ENCODE peak calls at places on chromosome 19, in four cellular contexts. J, W, R and N are unnamed samples.

GRCh38 chr19:9431475-9431874 is 3.9 kb downstream of the ZNF266 start:
- DNase-seq in J (peak), W (peak), R (peak), N (peak)

GRCh38 chr19:45613926-45614725 is 12.1 kb upstream of the GPR4 start:
- DNase-seq in J (peak), W (no peak), R (no peak), N (no peak)

GRCh38 chr19:56983804-56984203 is 136.0 kb upstream of the USP29 start:
- DNase-seq in J (no peak), W (no peak), R (no peak), N (no peak)

GRCh38 chr19:18659281-18660050 is 22.6 kb downstream of the KLHL26 start:
- DNase-seq in J (no peak), W (no peak), R (no peak), N (no peak)

GRCh38 chr19:18677156-18677555 is 6.3 kb upstream of the CRTC1 start:
- DNase-seq in J (no peak), W (no peak), R (no peak), N (no peak)

GRCh38 chr19:51027126-51027806 is 850 bp upstream of the KLK11 start:
- DNase-seq in J (no peak), W (no peak), R (no peak), N (no peak)

GRCh38 chr19:13428352-13428751 is 77.9 kb downstream of the CACNA1A start:
- DNase-seq in J (peak), W (peak), R (no peak), N (peak)

GRCh38 chr19:46728693-46729339 is 11.9 kb upstream of the PRKD2 start:
- DNase-seq in J (peak), W (peak), R (peak), N (peak)

GRCh38 chr19:18007939-18008673 is at the start of gene ARRDC2:
- DNase-seq in J (peak), W (peak), R (peak), N (peak)

GRCh38 chr19:34888091-34888490 is 38.6 kb upstream of the ZNF30 start:
- DNase-seq in J (no peak), W (no peak), R (no peak), N (no peak)

GRCh38 chr19:29678484-29679106 is 13.3 kb downstream of the PLEKHF1 start:
- DNase-seq in J (no peak), W (no peak), R (no peak), N (no peak)

GRCh38 chr19:19021115-19021514 is 12.2 kb downstream of the SUGP2 start:
- DNase-seq in J (peak), W (no peak), R (no peak), N (no peak)

GRCh38 chr19:18280247-18281081 is 958 bp downstream of the JUND start:
- DNase-seq in J (peak), W (peak), R (no peak), N (peak)

GRCh38 chr19:13782537-13782936 is 8.3 kb downstream of the C19orf53 start:
- DNase-seq in J (no peak), W (no peak), R (no peak), N (no peak)

GRCh38 chr19:629961-630714 is 3.2 kb downstream of the POLRMT start:
- DNase-seq in J (no peak), W (no peak), R (no peak), N (no peak)

GRCh38 chr19:634975-635652 is 1.8 kb upstream of the POLRMT start:
- DNase-seq in J (no peak), W (no peak), R (no peak), N (no peak)

GRCh38 chr19:633068-633785 is at the start of gene POLRMT:
- DNase-seq in J (peak), W (peak), R (peak), N (peak)

GRCh38 chr19:633786-634639 is 676 bp upstream of the POLRMT start:
- DNase-seq in J (peak), W (no peak), R (no peak), N (no peak)

GRCh38 chr19:632228-633067 is 889 bp downstream of the POLRMT start:
- DNase-seq in J (peak), W (peak), R (peak), N (peak)
- H3K14ac ChIP-seq in J (peak), W (no peak), R (peak), N (no peak)

GRCh38 chr19:36114763-36115452 is at the start of gene POLR2I:
- DNase-seq in J (peak), W (peak), R (peak), N (peak)
- H3K23ac ChIP-seq in J (peak), W (no peak), R (peak), N (no peak)

DNA sequence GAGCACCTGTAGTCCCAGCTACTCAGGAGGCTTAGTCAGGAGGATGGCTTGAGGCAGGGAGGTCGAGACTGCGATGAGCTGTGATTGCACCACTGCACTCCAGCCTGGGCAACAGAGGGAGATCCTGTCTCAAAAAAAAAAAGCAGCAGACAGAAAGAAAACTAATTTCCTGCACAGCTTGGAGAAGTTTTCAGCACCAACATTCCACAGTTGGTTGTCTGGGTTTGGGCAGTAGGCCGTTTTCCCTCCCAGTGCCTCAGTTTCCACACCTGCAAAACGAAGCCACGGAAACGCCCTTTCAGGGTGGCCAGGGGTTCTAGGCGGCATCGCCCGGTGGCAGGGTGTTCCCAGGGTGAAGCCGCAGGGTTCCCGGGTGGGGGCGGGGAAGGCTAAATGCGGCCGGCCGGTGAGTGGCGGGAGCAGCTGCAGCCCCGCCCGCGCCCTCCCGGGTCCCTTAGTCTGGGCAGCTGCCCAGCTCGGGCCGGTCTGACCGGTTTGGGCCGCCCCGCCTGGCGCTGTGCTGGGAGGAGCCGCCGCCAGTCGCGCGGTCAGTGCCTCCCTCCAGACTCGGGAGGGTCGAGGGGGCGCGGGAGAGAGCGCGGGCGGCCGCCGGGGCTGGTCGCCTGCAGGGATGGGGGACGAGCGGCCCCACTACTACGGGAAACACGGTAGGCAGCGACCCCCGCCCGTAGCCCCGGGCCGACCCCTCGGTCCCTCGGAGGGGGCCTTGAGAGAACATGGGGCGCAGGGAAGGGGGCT is at the start of gene SLC44A2:
- DNase-seq in J (peak), W (peak), R (peak), N (peak)
- H3K14ac ChIP-seq in J (peak), W (peak), R (peak), N (peak)

DNA sequence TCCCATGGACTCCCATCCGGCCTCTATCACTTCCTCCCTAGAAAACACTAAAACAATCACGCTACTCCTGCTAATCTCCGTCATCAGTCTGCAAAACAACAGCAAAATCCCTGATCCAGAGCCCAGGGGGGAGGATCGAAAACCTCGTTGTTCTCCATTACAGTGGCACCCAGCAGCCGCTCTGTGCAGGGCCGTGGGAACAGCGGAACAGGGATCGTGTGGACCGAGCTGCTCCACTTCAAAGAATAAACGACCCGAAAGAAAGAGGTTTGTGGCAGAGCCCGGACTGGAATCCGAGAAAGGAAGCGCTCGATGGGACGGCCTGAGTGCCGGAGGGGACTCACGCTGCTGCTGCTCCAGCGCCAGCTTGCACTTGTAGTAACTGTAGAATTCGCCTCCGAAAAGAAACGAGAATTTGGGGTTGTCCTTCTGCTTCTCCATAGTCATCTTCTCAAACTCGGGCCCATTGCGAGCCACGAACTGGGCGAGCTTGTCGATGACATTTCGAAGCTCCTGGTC is 652 bp downstream of the CHERP start:
- DNase-seq in J (peak), W (no peak), R (no peak), N (no peak)
- H3K23ac ChIP-seq in J (peak), W (no peak), R (no peak), N (no peak)

DNA sequence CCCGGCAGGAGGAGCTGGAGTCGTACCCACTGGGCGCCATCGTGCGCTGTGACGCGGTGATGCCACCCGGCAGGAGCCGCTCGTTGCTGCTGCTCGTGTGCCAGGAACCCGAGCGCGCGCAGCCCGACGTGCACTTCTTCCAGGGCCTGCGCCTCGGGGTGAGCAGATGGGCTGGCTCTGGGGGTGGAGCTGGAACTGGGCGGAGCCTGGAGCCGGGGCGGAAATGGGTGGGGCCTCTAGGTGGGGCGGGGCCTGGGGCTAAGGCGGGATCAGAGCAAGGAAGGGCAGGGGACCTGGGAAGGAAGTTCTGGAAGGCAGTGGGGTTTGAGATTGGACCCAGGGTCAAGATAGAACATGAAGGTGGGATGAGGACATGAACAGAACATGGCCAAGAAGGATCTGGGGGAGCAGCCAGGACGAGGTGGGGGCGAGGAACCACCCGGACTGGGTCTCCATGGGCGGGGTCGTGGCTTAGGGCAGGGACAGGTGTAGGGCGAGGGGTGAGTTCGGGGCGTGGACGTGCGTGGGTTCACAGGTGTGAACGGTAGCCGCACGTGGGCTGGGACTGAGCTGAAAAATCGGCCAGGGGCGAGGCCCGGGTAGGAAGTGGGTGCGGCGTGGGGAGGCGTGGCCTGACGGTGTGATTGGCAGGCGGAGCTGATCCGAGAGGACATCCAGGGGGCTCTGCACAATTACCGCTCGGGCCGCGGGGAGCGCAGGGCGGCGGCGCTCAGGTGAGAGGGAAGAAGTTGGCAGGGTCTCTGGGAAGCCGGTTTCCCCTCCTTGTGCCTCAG is 4.6 kb downstream of the EPS8L1 start:
- DNase-seq in J (peak), W (peak), R (no peak), N (peak)
- H3K14ac ChIP-seq in J (no peak), W (no peak), R (peak), N (no peak)

GRCh38 chr19:43664008-43664407 is 6.0 kb downstream of the PLAUR start:
- DNase-seq in J (no peak), W (no peak), R (no peak), N (no peak)
- H3K23ac ChIP-seq in J (no peak), W (no peak), R (no peak), N (no peak)

GRCh38 chr19:41886761-41887710 is 4.1 kb downstream of the ARHGEF1 start:
- DNase-seq in J (no peak), W (no peak), R (no peak), N (no peak)

GRCh38 chr19:41888926-41889325 is 5.9 kb downstream of the ARHGEF1 start:
- DNase-seq in J (no peak), W (no peak), R (no peak), N (no peak)

GRCh38 chr19:41883821-41884733 is 1.1 kb downstream of the ARHGEF1 start:
- DNase-seq in J (peak), W (peak), R (peak), N (peak)

GRCh38 chr19:41889896-41890295 is 6.9 kb downstream of the ARHGEF1 start:
- DNase-seq in J (no peak), W (no peak), R (no peak), N (no peak)

DNA sequence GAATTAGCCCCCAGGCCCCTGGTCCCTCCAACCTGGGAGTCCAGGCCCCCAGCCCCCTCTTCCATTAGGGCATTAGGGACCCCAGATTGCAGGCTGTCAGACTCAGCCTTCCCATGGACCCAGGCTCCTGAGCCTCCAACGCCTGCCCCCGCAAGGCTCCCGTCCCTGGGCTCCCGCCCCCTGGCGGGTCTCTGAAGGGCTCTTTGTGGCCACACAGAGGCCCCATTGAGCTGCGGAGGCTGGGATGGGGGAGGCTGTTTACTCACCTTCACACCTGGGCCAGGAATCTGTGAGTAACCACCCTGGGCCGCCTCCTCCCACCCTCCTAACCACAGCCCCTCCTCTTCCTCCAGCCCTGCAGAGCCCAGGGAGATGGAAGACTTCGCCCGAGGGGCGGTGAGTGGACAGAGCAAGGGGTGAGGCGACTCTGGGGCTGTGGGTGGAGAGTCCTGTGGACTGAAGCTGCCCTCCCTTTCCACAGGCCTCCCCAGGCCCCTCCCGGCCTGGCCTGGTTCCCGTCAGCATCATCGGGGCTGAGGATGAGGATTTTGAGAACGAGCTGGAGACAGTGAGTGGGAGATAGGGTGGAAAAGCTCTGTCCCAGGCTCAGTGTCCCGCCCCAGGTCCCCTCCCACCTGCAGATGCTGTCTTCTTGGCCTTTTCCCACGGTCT is 4.9 kb downstream of the ARHGEF1 start:
- DNase-seq in J (peak), W (peak), R (no peak), N (peak)
- H3K14ac ChIP-seq in J (no peak), W (no peak), R (no peak), N (no peak)

GRCh38 chr19:8377598-8377997 is 12.6 kb upstream of the RAB11B start:
- DNase-seq in J (no peak), W (no peak), R (no peak), N (no peak)
- H3K23ac ChIP-seq in J (no peak), W (no peak), R (no peak), N (no peak)

GRCh38 chr19:1979017-1979416 is 36.5 kb downstream of the BTBD2 start:
- DNase-seq in J (no peak), W (no peak), R (no peak), N (no peak)
- H3K14ac ChIP-seq in J (no peak), W (no peak), R (no peak), N (no peak)